ENCODE peak calls at places on chromosomes 13 and 19, in ten cellular contexts. One of them, this sample, is unnamed.

GRCh38 chr19:8518536-8518935 is 4.6 kb upstream of the ZNF414 start:
- DNase-seq in foreskin keratinocyte: no peak
- DNase-seq in lower lobe of right lung: no peak
- DNase-seq in spleen: no peak
- DNase-seq in K562: no peak
- DNase-seq in endodermal cell: no peak
- DNase-seq in ovary: no peak
- DNase-seq in heart right ventricle: no peak
- DNase-seq in IMR-90: no peak
- DNase-seq in left ventricle myocardium inferior: no peak
- DNase-seq in this sample: no peak

GRCh38 chr13:20664304-20664703 is 39.2 kb upstream of the IL17D start:
- DNase-seq in foreskin keratinocyte: no peak
- DNase-seq in lower lobe of right lung: no peak
- DNase-seq in spleen: no peak
- DNase-seq in K562: no peak
- DNase-seq in endodermal cell: no peak
- DNase-seq in ovary: no peak
- DNase-seq in heart right ventricle: no peak
- DNase-seq in IMR-90: no peak
- DNase-seq in left ventricle myocardium inferior: no peak
- DNase-seq in this sample: no peak

GRCh38 chr13:91904597-91904996 is 506.2 kb downstream of the GPC5 start:
- DNase-seq in foreskin keratinocyte: no peak
- DNase-seq in lower lobe of right lung: no peak
- DNase-seq in spleen: no peak
- DNase-seq in K562: no peak
- DNase-seq in endodermal cell: no peak
- DNase-seq in ovary: no peak
- DNase-seq in heart right ventricle: no peak
- DNase-seq in IMR-90: no peak
- DNase-seq in left ventricle myocardium inferior: no peak
- DNase-seq in this sample: no peak

GRCh38 chr13:37878496-37878895 is 8.9 kb upstream of the TRPC4 start:
- DNase-seq in foreskin keratinocyte: peak; percentile 28
- DNase-seq in lower lobe of right lung: no peak
- DNase-seq in spleen: no peak
- DNase-seq in K562: no peak
- DNase-seq in endodermal cell: no peak
- DNase-seq in ovary: no peak
- DNase-seq in heart right ventricle: no peak
- DNase-seq in IMR-90: peak; percentile 53
- DNase-seq in left ventricle myocardium inferior: no peak
- DNase-seq in this sample: no peak

GRCh38 chr13:48297131-48297786 is 6.3 kb upstream of the RB1 start:
- DNase-seq in foreskin keratinocyte: no peak
- DNase-seq in lower lobe of right lung: no peak
- DNase-seq in spleen: no peak
- DNase-seq in K562: no peak
- DNase-seq in endodermal cell: no peak
- DNase-seq in ovary: no peak
- DNase-seq in heart right ventricle: no peak
- DNase-seq in IMR-90: no peak
- DNase-seq in left ventricle myocardium inferior: no peak
- DNase-seq in this sample: no peak

GRCh38 chr19:49502866-49503581 is 6.8 kb downstream of the RPS11 start:
- DNase-seq in foreskin keratinocyte: no peak
- DNase-seq in lower lobe of right lung: peak; percentile 60
- DNase-seq in spleen: no peak
- DNase-seq in K562: no peak
- DNase-seq in endodermal cell: no peak
- DNase-seq in ovary: peak; percentile 59
- DNase-seq in heart right ventricle: peak; percentile 59
- DNase-seq in IMR-90: peak; percentile 81
- DNase-seq in left ventricle myocardium inferior: no peak
- DNase-seq in this sample: peak; percentile 70

GRCh38 chr19:3849092-3849491 is 19.7 kb downstream of the ZFR2 start:
- DNase-seq in foreskin keratinocyte: peak; percentile 35
- DNase-seq in lower lobe of right lung: no peak
- DNase-seq in spleen: no peak
- DNase-seq in K562: peak; percentile 81
- DNase-seq in endodermal cell: peak; percentile 88
- DNase-seq in ovary: no peak
- DNase-seq in heart right ventricle: peak; percentile 10
- DNase-seq in IMR-90: no peak
- DNase-seq in left ventricle myocardium inferior: no peak
- DNase-seq in this sample: peak; percentile 71

GRCh38 chr19:43739836-43740235 is 14.9 kb downstream of the SMG9 start:
- DNase-seq in foreskin keratinocyte: peak; percentile 60
- DNase-seq in lower lobe of right lung: no peak
- DNase-seq in spleen: no peak
- DNase-seq in K562: no peak
- DNase-seq in endodermal cell: no peak
- DNase-seq in ovary: no peak
- DNase-seq in heart right ventricle: no peak
- DNase-seq in IMR-90: no peak
- DNase-seq in left ventricle myocardium inferior: no peak
- DNase-seq in this sample: no peak

GRCh38 chr19:58277197-58277596 is 1.6 kb upstream of the ZNF8 start:
- DNase-seq in foreskin keratinocyte: no peak
- DNase-seq in lower lobe of right lung: no peak
- DNase-seq in spleen: no peak
- DNase-seq in K562: no peak
- DNase-seq in endodermal cell: no peak
- DNase-seq in ovary: no peak
- DNase-seq in heart right ventricle: no peak
- DNase-seq in IMR-90: no peak
- DNase-seq in left ventricle myocardium inferior: no peak
- DNase-seq in this sample: no peak

GRCh38 chr13:44972956-44973581 is 16.2 kb downstream of the NUFIP1 start:
- DNase-seq in foreskin keratinocyte: no peak
- DNase-seq in lower lobe of right lung: no peak
- DNase-seq in spleen: no peak
- DNase-seq in K562: peak; percentile 9
- DNase-seq in endodermal cell: no peak
- DNase-seq in ovary: no peak
- DNase-seq in heart right ventricle: no peak
- DNase-seq in IMR-90: peak; percentile 38
- DNase-seq in left ventricle myocardium inferior: no peak
- DNase-seq in this sample: no peak

GRCh38 chr13:59016250-59016649 is 1147.5 kb downstream of the DIAPH3 start:
- DNase-seq in foreskin keratinocyte: no peak
- DNase-seq in lower lobe of right lung: no peak
- DNase-seq in spleen: no peak
- DNase-seq in K562: no peak
- DNase-seq in endodermal cell: no peak
- DNase-seq in ovary: no peak
- DNase-seq in heart right ventricle: no peak
- DNase-seq in IMR-90: no peak
- DNase-seq in left ventricle myocardium inferior: no peak
- DNase-seq in this sample: no peak

GRCh38 chr13:21670883-21671792 is at the start of gene FGF9:
- DNase-seq in foreskin keratinocyte: no peak
- DNase-seq in lower lobe of right lung: peak; percentile 85
- DNase-seq in spleen: peak; percentile 95
- DNase-seq in K562: peak; percentile 76
- DNase-seq in endodermal cell: peak; percentile 92
- DNase-seq in ovary: peak; percentile 50
- DNase-seq in heart right ventricle: peak; percentile 46
- DNase-seq in IMR-90: peak; percentile 79
- DNase-seq in left ventricle myocardium inferior: peak; percentile 76
- DNase-seq in this sample: peak; percentile 69

GRCh38 chr13:21671793-21672680 is 1.2 kb downstream of the FGF9 start:
- DNase-seq in foreskin keratinocyte: no peak
- DNase-seq in lower lobe of right lung: no peak
- DNase-seq in spleen: no peak
- DNase-seq in K562: no peak
- DNase-seq in endodermal cell: peak; percentile 49
- DNase-seq in ovary: no peak
- DNase-seq in heart right ventricle: no peak
- DNase-seq in IMR-90: no peak
- DNase-seq in left ventricle myocardium inferior: no peak
- DNase-seq in this sample: no peak

GRCh38 chr13:21668665-21669599 is 1.9 kb upstream of the FGF9 start:
- DNase-seq in foreskin keratinocyte: no peak
- DNase-seq in lower lobe of right lung: no peak
- DNase-seq in spleen: peak; percentile 80
- DNase-seq in K562: no peak
- DNase-seq in endodermal cell: peak; percentile 77
- DNase-seq in ovary: no peak
- DNase-seq in heart right ventricle: no peak
- DNase-seq in IMR-90: peak; percentile 69
- DNase-seq in left ventricle myocardium inferior: no peak
- DNase-seq in this sample: no peak

GRCh38 chr13:21672811-21673591 is 2.1 kb downstream of the FGF9 start:
- DNase-seq in foreskin keratinocyte: no peak
- DNase-seq in lower lobe of right lung: no peak
- DNase-seq in spleen: no peak
- DNase-seq in K562: no peak
- DNase-seq in endodermal cell: no peak
- DNase-seq in ovary: no peak
- DNase-seq in heart right ventricle: no peak
- DNase-seq in IMR-90: no peak
- DNase-seq in left ventricle myocardium inferior: no peak
- DNase-seq in this sample: no peak

GRCh38 chr13:21670006-21670882 is 629 bp upstream of the FGF9 start:
- DNase-seq in foreskin keratinocyte: peak; percentile 80
- DNase-seq in lower lobe of right lung: peak; percentile 62
- DNase-seq in spleen: peak; percentile 90
- DNase-seq in K562: peak; percentile 51
- DNase-seq in endodermal cell: peak; percentile 83
- DNase-seq in ovary: peak; percentile 35
- DNase-seq in heart right ventricle: peak; percentile 35
- DNase-seq in IMR-90: peak; percentile 48
- DNase-seq in left ventricle myocardium inferior: peak; percentile 53
- DNase-seq in this sample: peak; percentile 27
- TF ChIP-seq CTCF in foreskin keratinocyte: peak; percentile 42
- TF ChIP-seq CTCF in lower lobe of right lung: no peak
- TF ChIP-seq CTCF in spleen: no peak
- TF ChIP-seq CTCF in K562: no peak
- TF ChIP-seq CTCF in endodermal cell: no peak
- TF ChIP-seq CTCF in ovary: no peak
- TF ChIP-seq CTCF in heart right ventricle: peak; percentile 29
- TF ChIP-seq CTCF in IMR-90: peak; percentile 24
- TF ChIP-seq CTCF in left ventricle myocardium inferior: no peak
- TF ChIP-seq CTCF in this sample: no peak

GRCh38 chr19:18834644-18834984 is 2.9 kb downstream of the UPF1 start:
- DNase-seq in foreskin keratinocyte: no peak
- DNase-seq in lower lobe of right lung: no peak
- DNase-seq in spleen: no peak
- DNase-seq in K562: no peak
- DNase-seq in endodermal cell: no peak
- DNase-seq in ovary: no peak
- DNase-seq in heart right ventricle: no peak
- DNase-seq in IMR-90: no peak
- DNase-seq in left ventricle myocardium inferior: no peak
- DNase-seq in this sample: no peak
- H3K4me1 ChIP-seq in foreskin keratinocyte: no peaks in the 10 kb centered on the region
- H3K4me1 ChIP-seq in lower lobe of right lung: peaks cover 74% of the 10 kb centered on the region
- H3K4me1 ChIP-seq in spleen: peaks cover 61% of the 10 kb centered on the region
- H3K4me1 ChIP-seq in K562: peaks cover 16% of the 10 kb centered on the region
- H3K4me1 ChIP-seq in endodermal cell: peaks cover under 1% of the 10 kb centered on the region
- H3K4me1 ChIP-seq in ovary: peaks cover 20% of the 10 kb centered on the region
- H3K4me1 ChIP-seq in heart right ventricle: peaks cover 74% of the 10 kb centered on the region
- H3K4me1 ChIP-seq in IMR-90: peaks cover 22% of the 10 kb centered on the region
- H3K4me1 ChIP-seq in left ventricle myocardium inferior: peaks cover 79% of the 10 kb centered on the region
- H3K4me1 ChIP-seq in this sample: peaks cover 2% of the 10 kb centered on the region

DNA sequence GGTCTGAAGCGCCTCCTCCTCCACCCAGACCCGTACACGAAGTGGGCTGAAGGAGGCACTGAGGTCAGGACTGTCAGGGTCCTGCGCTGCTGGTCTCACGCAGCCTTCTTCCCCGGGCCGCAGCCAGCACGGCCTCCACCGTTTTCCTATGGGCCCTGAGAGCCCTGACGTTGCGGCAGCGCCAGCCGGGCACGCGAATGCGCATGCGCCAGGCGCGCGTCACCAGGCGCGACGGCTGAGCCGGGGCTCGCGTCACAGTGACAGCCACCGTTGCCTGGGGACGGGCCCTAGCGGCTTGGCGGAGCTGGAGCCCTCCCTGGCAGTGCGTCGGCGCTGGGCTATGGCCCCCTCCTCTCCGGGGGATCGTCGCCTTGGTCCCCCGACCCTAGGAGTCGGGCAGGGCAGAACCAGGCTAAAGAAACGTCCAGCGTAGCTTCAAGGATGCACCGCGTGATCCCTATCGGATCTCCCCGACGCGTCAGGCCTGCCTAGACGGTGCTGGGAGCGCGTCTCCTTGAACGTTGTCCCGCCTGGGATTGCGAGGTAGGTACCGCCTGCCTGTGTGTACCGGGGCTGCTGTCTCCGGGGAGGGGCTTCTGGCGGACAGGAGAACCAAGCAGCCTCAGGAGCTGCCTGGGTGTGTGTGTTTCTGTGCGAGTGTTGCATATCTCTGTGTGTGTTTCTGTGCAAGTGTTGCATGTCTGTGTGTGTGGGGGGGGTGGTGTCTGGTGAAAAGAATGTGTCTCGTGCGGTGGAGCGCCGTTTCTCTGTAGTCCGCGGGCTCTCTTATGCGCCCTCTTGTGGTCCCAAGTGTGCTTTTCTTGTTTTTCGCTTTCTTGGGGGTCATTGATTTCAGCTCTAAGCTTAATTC is 43.2 kb downstream of the ZNF571 start:
- DNase-seq in foreskin keratinocyte: peak; percentile 75
- DNase-seq in lower lobe of right lung: no peak
- DNase-seq in spleen: no peak
- DNase-seq in K562: peak; percentile 63
- DNase-seq in endodermal cell: peak; percentile 50
- DNase-seq in ovary: no peak
- DNase-seq in heart right ventricle: peak; percentile 47
- DNase-seq in IMR-90: peak; percentile 44
- DNase-seq in left ventricle myocardium inferior: peak; percentile 50
- DNase-seq in this sample: peak; percentile 84
- TF ChIP-seq CTCF in foreskin keratinocyte: peak; percentile 73
- TF ChIP-seq CTCF in lower lobe of right lung: no peak
- TF ChIP-seq CTCF in spleen: no peak
- TF ChIP-seq CTCF in K562: peak; percentile 59
- TF ChIP-seq CTCF in endodermal cell: peak; percentile 53
- TF ChIP-seq CTCF in ovary: no peak
- TF ChIP-seq CTCF in heart right ventricle: peak; percentile 49
- TF ChIP-seq CTCF in IMR-90: peak; percentile 37
- TF ChIP-seq CTCF in left ventricle myocardium inferior: peak; percentile 47
- TF ChIP-seq CTCF in this sample: peak; percentile 63

DNA sequence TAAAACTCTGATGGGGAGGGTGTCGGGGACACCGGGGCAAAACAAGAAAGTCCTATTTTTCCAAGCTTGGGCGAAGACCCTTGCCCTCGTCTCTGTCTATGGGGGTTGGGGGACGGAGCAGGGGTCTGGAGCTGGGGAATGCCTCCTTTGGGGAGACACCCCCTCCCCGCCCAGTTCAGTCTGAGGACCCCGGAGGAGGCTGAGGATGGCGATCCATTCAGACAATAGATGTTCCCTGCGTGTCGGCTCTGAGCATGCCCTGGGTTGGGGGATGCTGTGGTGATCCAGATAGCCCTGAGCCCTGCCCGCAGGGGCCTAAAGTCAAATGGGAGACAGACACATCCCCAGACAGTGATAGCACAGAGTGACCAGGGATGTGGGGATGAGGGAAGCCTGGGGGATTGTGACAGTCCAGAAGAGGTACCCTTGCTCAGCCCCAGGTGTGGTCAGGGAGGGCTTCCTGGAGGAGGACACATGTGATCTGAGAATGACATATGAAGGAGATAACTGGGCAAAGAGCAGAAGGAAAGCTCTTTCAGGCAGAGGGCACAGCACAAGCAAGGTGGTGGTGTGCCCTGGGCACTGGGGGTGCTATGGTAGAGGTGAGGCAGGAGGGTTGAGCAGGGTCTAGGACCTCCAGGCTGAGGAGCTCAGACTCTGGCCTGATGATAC is 9.1 kb downstream of the LRFN3 start:
- DNase-seq in foreskin keratinocyte: no peak
- DNase-seq in lower lobe of right lung: no peak
- DNase-seq in spleen: no peak
- DNase-seq in K562: no peak
- DNase-seq in endodermal cell: no peak
- DNase-seq in ovary: no peak
- DNase-seq in heart right ventricle: no peak
- DNase-seq in IMR-90: no peak
- DNase-seq in left ventricle myocardium inferior: no peak
- DNase-seq in this sample: no peak
- H3K4me1 ChIP-seq in foreskin keratinocyte: no peaks in the 10 kb centered on the region
- H3K4me1 ChIP-seq in lower lobe of right lung: no peaks in the 10 kb centered on the region
- H3K4me1 ChIP-seq in spleen: no peaks in the 10 kb centered on the region
- H3K4me1 ChIP-seq in K562: no peaks in the 10 kb centered on the region
- H3K4me1 ChIP-seq in endodermal cell: no peaks in the 10 kb centered on the region
- H3K4me1 ChIP-seq in ovary: no peaks in the 10 kb centered on the region
- H3K4me1 ChIP-seq in heart right ventricle: no peaks in the 10 kb centered on the region
- H3K4me1 ChIP-seq in IMR-90: no peaks in the 10 kb centered on the region
- H3K4me1 ChIP-seq in left ventricle myocardium inferior: no peaks in the 10 kb centered on the region
- H3K4me1 ChIP-seq in this sample: no peaks in the 10 kb centered on the region